ENCODE peak calls at places on chromosomes 13 and 19, in four cellular contexts. A is ovary, J is left ventricle myocardium inferior, T is kidney. V is an unnamed sample.

GRCh38 chr19:50628551-50628950 is 11.1 kb downstream of the SYT3 start:
- DNase-seq in A (no peak), J (no peak), T (no peak), V (no peak)

GRCh38 chr19:37594982-37595382 is 306 bp downstream of the ZNF540 start:
- DNase-seq in A (peak; percentile 72), J (peak; percentile 66), T (peak; percentile 89), V (no peak)

GRCh38 chr13:111976474-111977183 is 90.3 kb upstream of the SOX1 start:
- DNase-seq in A (no peak), J (no peak), T (peak; percentile 57), V (no peak)

GRCh38 chr13:51689597-51689996 is 105.3 kb downstream of the WDFY2 start:
- DNase-seq in A (no peak), J (no peak), T (no peak), V (peak; percentile 46)

GRCh38 chr19:47699360-47699917 is 13.8 kb upstream of the EHD2 start:
- DNase-seq in A (no peak), J (no peak), T (no peak), V (peak; percentile 41)

GRCh38 chr19:30131722-30132291 is 189.8 kb downstream of the URI1 start:
- DNase-seq in A (no peak), J (no peak), T (no peak), V (no peak)

GRCh38 chr19:6073858-6074708 is 36.2 kb downstream of the RFX2 start:
- DNase-seq in A (no peak), J (no peak), T (no peak), V (no peak)

GRCh38 chr19:15101479-15102082 is 5.6 kb upstream of the SYDE1 start:
- DNase-seq in A (no peak), J (no peak), T (no peak), V (peak; percentile 69)

GRCh38 chr13:99467764-99468163 is 33.5 kb upstream of the TM9SF2 start:
- DNase-seq in A (no peak), J (no peak), T (no peak), V (peak; percentile 46)

GRCh38 chr19:33795370-33796163 is 1.1 kb upstream of the KCTD15 start:
- DNase-seq in A (peak; percentile 91), J (peak; percentile 88), T (peak; percentile 96), V (peak; percentile 90)

GRCh38 chr19:12875086-12875485 is 6.2 kb downstream of the DNASE2 start:
- DNase-seq in A (no peak), J (no peak), T (no peak), V (no peak)

GRCh38 chr19:42198676-42199439 is 18.6 kb downstream of the DEDD2 start:
- DNase-seq in A (no peak), J (no peak), T (peak; percentile 77), V (no peak)

GRCh38 chr19:50677636-50678035 is 28.4 kb downstream of the C19orf81 start:
- DNase-seq in A (no peak), J (no peak), T (no peak), V (no peak)

GRCh38 chr19:35558400-35559280 is 4.8 kb downstream of the ATP4A start:
- DNase-seq in A (no peak), J (no peak), T (peak; percentile 76), V (no peak)

GRCh38 chr13:100815476-100816046 is 141.0 kb upstream of the TMTC4 start:
- DNase-seq in A (no peak), J (no peak), T (no peak), V (no peak)

GRCh38 chr13:113034451-113035208 is 65.6 kb downstream of the MCF2L start:
- DNase-seq in A (peak; percentile 60), J (no peak), T (peak; percentile 68), V (peak; percentile 70)

V was measured in fibroblast of pulmonary artery.